ENCODE peak calls at places on chromosome 6, in eight cellular contexts. M is fibroblast of lung; N is PC-3; Z is CD8-positive, alpha-beta T cell; W is DND-41; A is left lung; L is transverse colon; I is foreskin fibroblast. J is an unnamed sample.

GRCh38 chr6:79697430-79697829 is 66.3 kb downstream of the SH3BGRL2 start:
- DNase-seq in M (no peak), N (no peak), Z (no peak), W (no peak), A (no peak), L (no peak), I (no peak), J (peak)

GRCh38 chr6:84052204-84052882 is 18.8 kb downstream of the MRAP2 start:
- DNase-seq in M (peak), N (peak), Z (no peak), W (no peak), A (no peak), L (no peak), I (peak), J (no peak)

GRCh38 chr6:121523628-121524027 is 88.2 kb downstream of the GJA1 start:
- DNase-seq in M (peak), N (no peak), Z (no peak), W (no peak), A (no peak), L (no peak), I (peak), J (no peak)

GRCh38 chr6:21595951-21596378 is 2.4 kb downstream of the SOX4 start:
- DNase-seq in M (no peak), N (no peak), Z (no peak), W (no peak), A (peak), L (peak), I (no peak), J (no peak)

GRCh38 chr6:34679552-34680255 is 16.9 kb downstream of the ILRUN start:
- DNase-seq in M (peak), N (no peak), Z (no peak), W (no peak), A (no peak), L (no peak), I (peak), J (no peak)

GRCh38 chr6:142802124-142802523 is 142.9 kb downstream of the HIVEP2 start:
- DNase-seq in M (peak), N (peak), Z (no peak), W (no peak), A (no peak), L (no peak), I (peak), J (peak)

GRCh38 chr6:22737331-22737730 is 168.0 kb downstream of the HDGFL1 start:
- DNase-seq in M (peak), N (peak), Z (no peak), W (peak), A (no peak), L (peak), I (peak), J (peak)

GRCh38 chr6:55777461-55777860 is 97.9 kb downstream of the BMP5 start:
- DNase-seq in M (no peak), N (peak), Z (no peak), W (no peak), A (no peak), L (no peak), I (peak), J (no peak)

GRCh38 chr6:133548409-133548808 is 307.3 kb downstream of the EYA4 start:
- DNase-seq in M (peak), N (no peak), Z (no peak), W (no peak), A (no peak), L (no peak), I (peak), J (no peak)

GRCh38 chr6:42369568-42369967 is 82.2 kb downstream of the TRERF1 start:
- DNase-seq in M (no peak), N (peak), Z (no peak), W (no peak), A (no peak), L (peak), I (no peak), J (peak)

GRCh38 chr6:78910611-78911134 is 43.3 kb downstream of the IRAK1BP1 start:
- DNase-seq in M (peak), N (no peak), Z (no peak), W (no peak), A (peak), L (peak), I (peak), J (peak)

GRCh38 chr6:129955584-129955983 is 62.8 kb upstream of the L3MBTL3 start:
- DNase-seq in M (no peak), N (no peak), Z (no peak), W (no peak), A (no peak), L (no peak), I (no peak), J (peak)

GRCh38 chr6:26088344-26088743 is 1.1 kb downstream of the HFE start:
- DNase-seq in M (no peak), N (no peak), Z (no peak), W (no peak), A (no peak), L (no peak), I (peak), J (no peak)

GRCh38 chr6:83767033-83767432 is 58.1 kb upstream of the SNAP91 start:
- DNase-seq in M (no peak), N (no peak), Z (no peak), W (no peak), A (no peak), L (no peak), I (no peak), J (peak)

GRCh38 chr6:5072440-5072839 is 12.7 kb upstream of the PPP1R3G start:
- DNase-seq in M (no peak), N (no peak), Z (no peak), W (no peak), A (no peak), L (no peak), I (no peak), J (peak)

GRCh38 chr6:43020847-43021246 is 576 bp upstream of the RRP36 start:
- DNase-seq in M (peak), N (no peak), Z (no peak), W (peak), A (no peak), L (no peak), I (no peak), J (no peak)

GRCh38 chr6:148818939-148819575 is 72.2 kb downstream of the UST start:
- DNase-seq in M (peak), N (peak), Z (no peak), W (no peak), A (no peak), L (no peak), I (no peak), J (no peak)

GRCh38 chr6:3157151-3157933 is at the start of gene TUBB2A:
- DNase-seq in M (peak), N (peak), Z (peak), W (peak), A (peak), L (peak), I (peak), J (peak)

GRCh38 chr6:72182337-72183246 is 296.2 kb downstream of the RIMS1 start:
- DNase-seq in M (peak), N (peak), Z (no peak), W (no peak), A (peak), L (peak), I (peak), J (peak)

GRCh38 chr6:7991992-7992815 is 72.0 kb downstream of the BLOC1S5 start:
- DNase-seq in M (peak), N (peak), Z (no peak), W (no peak), A (no peak), L (no peak), I (peak), J (peak)

GRCh38 chr6:11392778-11393507 is 144.6 kb upstream of the TMEM170B start:
- DNase-seq in M (no peak), N (no peak), Z (no peak), W (no peak), A (no peak), L (peak), I (peak), J (no peak)

GRCh38 chr6:5486214-5486613 is 224.9 kb downstream of the FARS2 start:
- DNase-seq in M (no peak), N (no peak), Z (no peak), W (no peak), A (no peak), L (no peak), I (no peak), J (peak)

GRCh38 chr6:157110620-157111019 is 212.7 kb downstream of the TMEM242 start:
- DNase-seq in M (peak), N (no peak), Z (no peak), W (no peak), A (no peak), L (no peak), I (peak), J (no peak)

GRCh38 chr6:135209803-135210202 is 28.7 kb downstream of the MYB start:
- DNase-seq in M (peak), N (no peak), Z (no peak), W (no peak), A (no peak), L (no peak), I (no peak), J (no peak)

GRCh38 chr6:111478064-111478476 is 4.9 kb downstream of the REV3L start:
- DNase-seq in M (peak), N (peak), Z (no peak), W (no peak), A (no peak), L (no peak), I (peak), J (no peak)

GRCh38 chr6:17640477-17640917 is 40.4 kb downstream of the FAM8A1 start:
- DNase-seq in M (no peak), N (no peak), Z (no peak), W (no peak), A (no peak), L (no peak), I (peak), J (no peak)

GRCh38 chr6:128350416-128351254 is 169.8 kb downstream of the PTPRK start:
- DNase-seq in M (peak), N (peak), Z (no peak), W (no peak), A (no peak), L (no peak), I (no peak), J (no peak)

DNA sequence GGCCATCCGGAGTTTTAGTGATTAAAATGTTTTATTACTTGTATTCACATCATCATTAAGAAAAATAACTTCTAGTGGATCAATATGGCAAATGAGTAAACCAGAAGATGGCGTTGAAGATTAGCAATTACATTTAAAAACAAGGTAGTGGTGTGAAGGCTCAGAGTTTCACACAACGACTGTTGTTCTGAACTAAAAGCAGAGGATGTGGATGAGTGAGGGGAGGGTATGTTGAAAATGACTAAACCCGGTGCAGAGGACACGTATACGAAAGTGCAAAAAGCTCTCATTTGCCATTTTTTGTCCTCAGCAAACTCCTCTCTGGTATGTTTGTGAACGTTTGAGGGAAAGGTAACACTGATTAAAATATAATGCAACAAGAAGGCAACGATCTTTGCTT is 1.9 kb upstream of the IRF4 start:
- DNase-seq in M (no peak), N (peak), Z (no peak), W (no peak), A (no peak), L (peak), I (no peak), J (peak)
- TF ChIP-seq CTCF in M (peak), N (peak), Z (no peak), W (peak), A (no peak), L (no peak), I (no peak), J (no peak)

GRCh38 chr6:13733178-13733851 is 21.7 kb upstream of the RANBP9 start:
- DNase-seq in M (peak), N (peak), Z (no peak), W (no peak), A (no peak), L (peak), I (peak), J (no peak)
- H3K4me3 ChIP-seq in M (peak), N (peak), Z (no peak), W (no peak), A (no peak), L (no peak), I (peak), J (no peak)

GRCh38 chr6:85124472-85125428 is 325.1 kb upstream of the NT5E start:
- DNase-seq in M (no peak), N (no peak), Z (no peak), W (no peak), A (no peak), L (no peak), I (peak), J (no peak)
- TF ChIP-seq CTCF in M (no peak), N (no peak), Z (no peak), W (no peak), A (no peak), L (no peak), I (no peak), J (no peak)

DNA sequence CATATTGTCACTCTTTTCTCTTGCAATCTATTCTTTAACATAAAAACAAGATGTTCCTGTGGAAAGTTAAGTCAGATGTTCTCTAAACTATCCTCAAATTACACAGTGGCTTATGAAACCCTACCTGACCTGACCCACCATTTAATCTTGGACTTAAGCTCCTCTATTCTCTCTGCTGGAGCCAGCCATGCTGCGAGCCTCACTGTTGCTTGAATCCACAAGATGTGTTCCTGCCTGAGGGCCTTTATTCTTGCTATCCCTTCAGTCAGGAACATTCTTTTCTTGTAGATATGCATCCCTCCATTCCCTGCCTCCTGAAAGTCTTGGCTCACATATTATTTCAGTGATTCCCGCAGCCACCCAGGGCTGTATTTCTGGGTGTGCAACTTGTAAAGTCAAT is 283.2 kb downstream of the EPHA7 start:
- DNase-seq in M (no peak), N (no peak), Z (no peak), W (no peak), A (no peak), L (no peak), I (no peak), J (no peak)
- H3K4me3 ChIP-seq in M (no peak), N (no peak), Z (no peak), W (no peak), A (no peak), L (no peak), I (no peak), J (no peak)

GRCh38 chr6:1424306-1424927 is 35.0 kb downstream of the FOXF2 start:
- DNase-seq in M (peak), N (peak), Z (no peak), W (peak), A (no peak), L (peak), I (peak), J (peak)
- TF ChIP-seq CTCF in M (peak), N (peak), Z (no peak), W (peak), A (peak), L (peak), I (peak), J (peak)